ENCODE peak calls at places on chromosomes 1 and 21, in seven cellular contexts. Q is WTC11, G is brain microvascular endothelial cell, O is ovary, R is fibroblast of lung, H is heart right ventricle, B is neural crest cell. K is an unnamed sample.
A peak's percentile ranks its signal among the peaks of the same experiment; 100 is the strongest.

GRCh38 chr1:31580891-31581603 is 4.7 kb downstream of the TINAGL1 start:
- DNase-seq in R (no peak), G (no peak), Q (no peak), H (no peak), O (no peak), B (no peak), K (no peak)

GRCh38 chr1:67476906-67477305 is 46.7 kb upstream of the SERBP1 start:
- DNase-seq in Q (no peak), R (no peak), H (no peak), G (no peak), O (no peak), B (no peak), K (no peak)

GRCh38 chr21:34944015-34944755 is 104.9 kb downstream of the RUNX1 start:
- DNase-seq in R (no peak), O (no peak), B (no peak), H (no peak), Q (no peak), G (no peak), K (no peak)

GRCh38 chr1:224106568-224107281 is 7.2 kb upstream of the FBXO28 start:
- DNase-seq in O (no peak), R (peak; percentile 35), Q (peak; percentile 22), B (no peak), G (peak; percentile 36), H (no peak), K (no peak)

GRCh38 chr1:39788758-39789570 is at the start of gene BMP8B:
- DNase-seq in G (no peak), O (no peak), Q (peak; percentile 60), B (no peak), H (peak; percentile 58), R (no peak), K (peak; percentile 30)

GRCh38 chr1:78408192-78408591 is 82.6 kb upstream of the PTGFR start:
- DNase-seq in O (no peak), H (no peak), R (no peak), B (no peak), G (no peak), Q (no peak), K (no peak)

GRCh38 chr1:20551161-20551560 is 1.2 kb upstream of the FAM43B start:
- DNase-seq in O (no peak), H (peak; percentile 17), B (no peak), G (no peak), R (no peak), Q (no peak), K (no peak)

GRCh38 chr1:164598719-164599118 is 39.7 kb downstream of the PBX1 start:
- DNase-seq in G (no peak), Q (no peak), B (no peak), O (no peak), H (no peak), R (no peak), K (no peak)

GRCh38 chr1:93917302-93917701 is 8.1 kb upstream of the GCLM start:
- DNase-seq in R (no peak), B (no peak), H (no peak), Q (no peak), G (no peak), O (no peak), K (no peak)

GRCh38 chr1:41813755-41814694 is 104.7 kb downstream of the HIVEP3 start:
- DNase-seq in O (no peak), H (peak; percentile 74), B (no peak), R (no peak), Q (no peak), G (peak; percentile 27), K (no peak)

GRCh38 chr1:8739377-8739776 is 78.1 kb downstream of the RERE start:
- DNase-seq in G (no peak), Q (peak; percentile 42), B (no peak), H (no peak), O (no peak), R (no peak), K (no peak)
- TF ChIP-seq CTCF in G (peak; percentile 18), Q (no peak), B (peak; percentile 23), H (no peak), O (no peak), R (no peak), K (peak; percentile 27)

GRCh38 chr1:156464335-156464734 is 36.2 kb downstream of the MEF2D start:
- DNase-seq in O (no peak), G (peak; percentile 35), H (no peak), Q (no peak), B (no peak), R (peak; percentile 28), K (no peak)

GRCh38 chr1:156464825-156465452 is 35.6 kb downstream of the MEF2D start:
- DNase-seq in B (no peak), O (no peak), G (peak; percentile 34), R (peak; percentile 58), H (no peak), Q (no peak), K (no peak)

GRCh38 chr1:156467385-156467784 is 33.2 kb downstream of the MEF2D start:
- DNase-seq in R (no peak), H (no peak), B (no peak), O (no peak), G (no peak), Q (no peak), K (no peak)

GRCh38 chr1:156463874-156464273 is 36.7 kb downstream of the MEF2D start:
- DNase-seq in B (no peak), G (no peak), O (no peak), H (no peak), R (no peak), Q (no peak), K (no peak)

DNA sequence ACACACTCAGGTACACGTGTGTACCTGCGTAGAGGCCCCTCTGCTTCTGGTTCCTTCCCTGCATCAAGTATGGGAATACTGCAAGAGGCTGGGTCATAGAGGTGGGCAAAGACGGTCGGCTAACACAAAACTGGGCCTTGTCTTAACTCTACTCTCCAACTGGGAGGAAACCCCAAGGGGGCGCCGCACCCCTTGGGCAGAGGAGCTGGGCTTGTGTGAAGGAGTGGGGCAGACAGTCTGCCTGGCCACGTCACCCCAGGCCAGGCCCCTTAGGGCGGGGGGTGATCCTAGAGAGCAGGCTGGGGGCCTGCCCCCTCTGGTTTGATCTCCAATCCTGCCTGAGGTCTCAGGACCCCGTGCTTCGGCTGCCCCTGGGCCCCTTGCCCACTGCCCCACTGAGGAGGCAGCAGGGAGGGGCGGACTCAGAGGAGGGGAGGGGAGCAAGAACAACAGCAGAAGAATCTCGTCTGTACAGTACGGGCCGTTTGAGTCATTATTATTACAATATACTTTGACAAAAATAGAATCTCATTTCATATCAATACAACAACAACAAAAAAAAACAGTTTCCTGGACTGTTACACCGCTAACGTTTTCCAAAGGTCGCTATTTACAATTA is 34.7 kb downstream of the MEF2D start:
- DNase-seq in H (no peak), B (no peak), O (no peak), Q (peak; percentile 66), R (no peak), G (peak; percentile 28), K (no peak)
- TF ChIP-seq CTCF in H (no peak), B (no peak), O (no peak), Q (no peak), R (peak; percentile 32), G (peak; percentile 63), K (peak; percentile 11)

GRCh38 chr1:243345205-243345604 is 89.4 kb downstream of the SDCCAG8 start:
- DNase-seq in R (no peak), G (no peak), B (no peak), O (peak; percentile 47), Q (no peak), H (no peak), K (no peak)
- TF ChIP-seq CTCF in R (no peak), G (no peak), B (peak; percentile 27), O (peak; percentile 51), Q (no peak), H (no peak), K (no peak)

DNA sequence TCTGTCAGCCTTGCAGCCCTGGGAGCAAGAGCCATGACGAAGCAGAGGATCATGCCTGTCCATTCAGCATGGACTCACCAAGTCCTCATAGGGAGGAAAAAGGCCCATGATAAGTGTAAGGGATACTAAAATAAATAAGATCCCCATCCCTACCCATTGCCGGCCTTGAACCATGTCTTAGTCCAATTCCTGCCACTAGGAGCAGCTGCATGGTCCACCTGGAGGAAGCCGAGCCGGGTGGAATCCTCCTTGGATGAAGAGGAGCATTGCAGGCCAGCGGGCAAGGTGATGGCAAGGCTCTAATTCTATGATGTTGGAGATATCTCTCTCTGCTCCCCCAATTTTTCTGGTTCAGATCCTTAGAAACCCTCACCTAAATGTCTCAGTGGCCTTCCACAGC is 38.7 kb upstream of the SYT6 start:
- DNase-seq in H (no peak), Q (no peak), O (no peak), B (no peak), G (no peak), R (no peak), K (no peak)
- TF ChIP-seq CTCF in H (no peak), Q (no peak), O (no peak), B (no peak), G (no peak), R (no peak), K (no peak)

GRCh38 chr1:227465256-227465655 is 98.1 kb upstream of the ZNF678 start:
- DNase-seq in G (no peak), O (no peak), Q (peak; percentile 64), R (no peak), B (no peak), H (no peak), K (no peak)
- TF ChIP-seq CTCF in G (peak; percentile 31), O (no peak), Q (peak; percentile 40), R (peak; percentile 7), B (no peak), H (no peak), K (peak; percentile 8)

GRCh38 chr1:6998267-6998666 is 213.0 kb downstream of the CAMTA1 start:
- DNase-seq in O (no peak), R (no peak), H (no peak), B (no peak), G (no peak), Q (peak; percentile 47), K (no peak)
- TF ChIP-seq CTCF in O (no peak), R (no peak), H (peak; percentile 38), B (no peak), G (no peak), Q (no peak), K (peak; percentile 16)

K was measured in progenitor cell of endocrine pancreas.